ENCODE peak calls at places on chromosomes 12 and 14, in four cellular contexts. E is hippocampal formation, G is ureter, F is K562. I is an unnamed sample.
A peak's percentile ranks its signal among the peaks of the same experiment; 100 is the strongest.

GRCh38 chr14:101477648-101478047 is 83.6 kb upstream of the DIO3 start:
- DNase-seq in F (no peak), G (no peak), E (no peak), I (no peak)

GRCh38 chr12:91182664-91183455 is at the start of gene DCN:
- DNase-seq in G (no peak), E (no peak), F (no peak), I (no peak)

GRCh38 chr12:4187916-4188315 is 85.6 kb upstream of the CCND2 start:
- DNase-seq in G (no peak), F (no peak), E (no peak), I (no peak)

GRCh38 chr14:87013583-87013982 is 979.4 kb downstream of the GALC start:
- DNase-seq in F (no peak), G (no peak), E (no peak), I (no peak)

GRCh38 chr14:37036669-37037341 is 135.6 kb downstream of the SLC25A21 start:
- DNase-seq in E (no peak), F (no peak), G (no peak), I (no peak)

GRCh38 chr12:54390668-54391551 is 6.4 kb upstream of the ZNF385A start:
- DNase-seq in G (peak; percentile 78), E (peak; percentile 8), F (peak; percentile 95), I (peak; percentile 75)

GRCh38 chr12:6363330-6364036 is 11.9 kb downstream of the SCNN1A start:
- DNase-seq in E (no peak), G (peak; percentile 83), F (peak; percentile 85), I (peak; percentile 66)

GRCh38 chr12:91058821-91059220 is 997 bp upstream of the KERA start:
- DNase-seq in F (no peak), G (no peak), E (no peak), I (no peak)

GRCh38 chr12:88884600-88884999 is 304.3 kb upstream of the KITLG start:
- DNase-seq in F (no peak), G (no peak), E (no peak), I (no peak)

GRCh38 chr14:86462193-86462592 is 932.2 kb downstream of the FLRT2 start:
- DNase-seq in E (no peak), F (peak; percentile 0), G (no peak), I (no peak)

GRCh38 chr14:22781606-22782000 is 15.1 kb downstream of the OXA1L start:
- DNase-seq in G (no peak), F (no peak), E (no peak), I (no peak)

GRCh38 chr12:47837190-47838171 is 17.8 kb upstream of the HDAC7 start:
- DNase-seq in E (peak; percentile 45), G (peak; percentile 71), F (peak; percentile 86), I (peak; percentile 71)

GRCh38 chr14:72753044-72753710 is 140.7 kb downstream of the DPF3 start:
- DNase-seq in E (no peak), G (no peak), F (no peak), I (no peak)

GRCh38 chr12:67827820-67828383 is 161.3 kb upstream of the IFNG-AS1 start:
- DNase-seq in F (no peak), G (no peak), E (peak; percentile 52), I (no peak)

I was measured in retina.